ENCODE peak calls at places on chromosomes 2 and 18, in seven cellular contexts. M, Y, E, C, L, G and J are unnamed samples.

GRCh38 chr2:212423089-212423488 is 115.5 kb downstream of the ERBB4 start:
- DNase-seq in G (no peak), M (no peak), L (no peak), Y (no peak), C (no peak), E (no peak), J (no peak)

GRCh38 chr2:195560209-195560907 is 96.7 kb upstream of the SLC39A10 start:
- DNase-seq in E (no peak), C (no peak), M (no peak), G (no peak), L (no peak), Y (no peak), J (no peak)

GRCh38 chr2:106581276-106581675 is 94.1 kb downstream of the CD8B2 start:
- DNase-seq in M (no peak), C (no peak), Y (no peak), E (no peak), G (no peak), L (no peak), J (no peak)

GRCh38 chr2:150531626-150532419 is 44.4 kb upstream of the RND3 start:
- DNase-seq in E (no peak), G (no peak), C (no peak), L (no peak), M (no peak), Y (no peak), J (no peak)

GRCh38 chr2:174678395-174678794 is 80.8 kb upstream of the WIPF1 start:
- DNase-seq in M (no peak), L (no peak), C (peak), Y (no peak), G (no peak), E (no peak), J (no peak)

GRCh38 chr2:176455865-176456291 is 186.6 kb downstream of the MTX2 start:
- DNase-seq in C (peak), Y (no peak), E (no peak), L (no peak), G (no peak), M (peak), J (no peak)

GRCh38 chr2:181786371-181787228 is 104.9 kb upstream of the ITPRID2 start:
- DNase-seq in E (no peak), C (no peak), M (no peak), Y (no peak), L (no peak), G (no peak), J (no peak)

GRCh38 chr2:234496835-234497591 is at the start of gene ARL4C:
- DNase-seq in E (no peak), M (peak), G (peak), C (peak), L (peak), Y (peak), J (peak)

GRCh38 chr2:9637330-9637729 is 6.5 kb upstream of the YWHAQ start:
- DNase-seq in G (no peak), L (peak), M (no peak), Y (no peak), C (no peak), E (no peak), J (no peak)

GRCh38 chr2:72115361-72116080 is 32.1 kb downstream of the CYP26B1 start:
- DNase-seq in C (peak), Y (no peak), M (no peak), L (no peak), E (no peak), G (no peak), J (no peak)

DNA sequence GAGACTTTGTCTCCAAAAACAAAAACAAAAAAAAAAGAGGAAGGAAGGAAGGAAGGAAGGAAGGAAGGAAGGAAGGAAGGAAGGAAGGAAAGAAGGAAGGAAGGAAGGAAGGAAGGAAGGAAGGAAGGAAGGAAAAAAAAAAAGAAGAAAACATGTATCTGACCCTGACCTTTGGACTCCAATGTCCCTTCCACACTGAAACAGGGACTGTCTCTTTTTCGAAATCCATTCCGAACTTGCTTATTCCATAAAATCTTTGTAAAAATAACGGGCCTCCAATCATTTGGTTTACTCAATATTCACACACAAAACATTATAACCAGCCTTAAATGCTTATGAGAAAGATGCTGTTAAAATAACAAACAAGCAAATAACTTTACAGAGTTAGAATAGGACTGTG is 225.7 kb downstream of the TCF4 start:
- DNase-seq in Y (no peak), L (no peak), C (no peak), M (no peak), E (no peak), G (no peak), J (no peak)
- TF ChIP-seq POLR2AphosphoS5 in Y (no peak), L (no peak), C (no peak), M (no peak), E (no peak), G (no peak), J (no peak)

GRCh38 chr2:3257842-3258241 is 119.8 kb downstream of the EIPR1 start:
- DNase-seq in M (no peak), C (no peak), L (no peak), Y (no peak), E (no peak), G (no peak), J (no peak)

GRCh38 chr2:3256157-3256556 is 121.5 kb downstream of the EIPR1 start:
- DNase-seq in Y (no peak), E (no peak), G (no peak), M (no peak), C (no peak), L (no peak), J (no peak)

GRCh38 chr2:3254438-3254941 is 123.1 kb downstream of the EIPR1 start:
- DNase-seq in E (peak), G (no peak), C (no peak), M (no peak), L (no peak), Y (no peak), J (no peak)

GRCh38 chr2:3256655-3257054 is 121.0 kb downstream of the EIPR1 start:
- DNase-seq in M (no peak), E (no peak), C (no peak), L (no peak), G (no peak), Y (no peak), J (no peak)

DNA sequence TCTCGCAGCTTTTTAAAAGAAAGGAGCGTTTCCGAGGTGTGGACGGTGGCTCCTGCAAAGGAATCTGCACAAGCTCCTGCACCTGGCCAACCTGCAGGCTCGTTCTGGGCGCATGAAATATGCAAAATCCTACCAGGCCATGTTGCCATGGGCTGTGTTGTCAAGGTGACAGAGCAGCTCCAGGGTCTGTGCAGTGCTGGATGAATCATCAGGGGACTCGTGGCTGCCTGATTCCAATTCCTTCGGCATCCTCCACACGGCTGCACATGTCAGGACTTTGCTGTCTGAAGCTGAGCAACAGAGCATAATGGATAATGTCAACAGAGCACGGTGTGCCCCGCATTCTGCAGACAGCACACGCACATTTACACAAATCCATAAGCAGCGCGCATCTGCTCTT is 120.5 kb downstream of the EIPR1 start:
- DNase-seq in L (no peak), M (no peak), G (no peak), Y (no peak), C (peak), E (no peak), J (no peak)
- TF ChIP-seq TAF1 in L (no peak), M (no peak), G (no peak), Y (no peak), C (no peak), E (no peak), J (no peak)

GRCh38 chr2:162082036-162082435 is 8.0 kb upstream of the DPP4 start:
- DNase-seq in E (no peak), L (no peak), Y (no peak), C (no peak), M (no peak), G (no peak), J (no peak)

GRCh38 chr2:162086904-162087303 is 12.9 kb upstream of the DPP4 start:
- DNase-seq in L (no peak), Y (no peak), E (no peak), G (no peak), M (no peak), C (no peak), J (no peak)

GRCh38 chr2:162079514-162079913 is 5.5 kb upstream of the DPP4 start:
- DNase-seq in G (no peak), M (no peak), Y (no peak), L (no peak), C (no peak), E (no peak), J (no peak)

GRCh38 chr2:162085090-162085891 is 11.3 kb upstream of the DPP4 start:
- DNase-seq in C (no peak), Y (no peak), L (peak), G (no peak), E (no peak), M (no peak), J (no peak)

GRCh38 chr2:162084561-162084960 is 10.5 kb upstream of the DPP4 start:
- DNase-seq in M (no peak), L (no peak), G (no peak), C (no peak), E (no peak), Y (no peak), J (no peak)
- TF ChIP-seq POLR2AphosphoS5 in M (no peak), L (no peak), G (no peak), C (no peak), E (no peak), Y (no peak), J (no peak)

DNA sequence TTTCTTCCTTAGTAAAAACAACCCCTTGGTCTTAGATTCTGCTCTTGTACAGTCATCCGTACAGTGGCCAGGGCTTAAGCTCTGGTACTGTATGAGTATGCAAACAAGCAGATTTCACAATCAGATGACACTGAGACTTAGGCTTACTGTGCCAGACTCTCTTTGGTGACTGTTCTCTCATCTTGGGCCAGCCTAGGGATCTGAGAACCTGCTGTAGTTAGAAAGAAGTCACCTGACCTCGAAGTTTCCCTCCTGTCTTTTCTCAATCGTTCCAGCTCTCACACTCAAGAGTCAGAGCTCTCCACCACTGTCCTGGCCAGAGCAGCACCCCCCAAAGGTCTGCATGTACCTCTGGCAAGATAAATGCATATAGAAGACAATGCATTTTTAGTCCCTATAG is 63.2 kb downstream of the ZEB2 start:
- DNase-seq in L (no peak), E (no peak), C (no peak), Y (no peak), G (no peak), M (no peak), J (no peak)
- TF ChIP-seq TAF1 in L (no peak), E (no peak), C (no peak), Y (no peak), G (no peak), M (no peak), J (no peak)

GRCh38 chr2:125330133-125330532 is 1305.0 kb downstream of the CNTNAP5 start:
- DNase-seq in L (no peak), Y (no peak), C (no peak), E (peak), G (no peak), M (no peak), J (no peak)

GRCh38 chr2:125318740-125319139 is 1293.7 kb downstream of the CNTNAP5 start:
- DNase-seq in G (no peak), C (no peak), Y (no peak), E (no peak), M (no peak), L (no peak), J (no peak)

DNA sequence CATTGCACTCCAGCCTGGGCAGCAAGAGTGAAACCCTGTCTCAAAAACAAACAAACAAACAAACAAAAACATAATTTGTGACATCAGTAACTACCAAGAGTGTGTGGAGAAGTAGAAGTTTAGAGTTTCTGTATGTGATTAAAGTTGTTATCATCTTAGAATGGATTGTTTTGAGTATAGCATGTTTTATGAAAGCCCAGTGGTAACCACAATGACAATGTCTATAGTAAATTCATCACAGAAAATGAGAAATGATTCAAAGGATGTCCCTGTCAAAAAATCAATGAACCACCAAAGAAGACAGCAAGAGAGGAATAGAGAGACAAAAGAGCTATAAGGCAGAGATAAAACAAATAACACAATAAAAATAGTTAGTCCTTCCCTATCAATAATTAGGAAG is 1299.2 kb downstream of the CNTNAP5 start:
- DNase-seq in C (no peak), L (no peak), M (no peak), G (no peak), E (no peak), Y (no peak), J (no peak)
- TF ChIP-seq POLR2AphosphoS5 in C (no peak), L (no peak), M (no peak), G (no peak), E (no peak), Y (no peak), J (no peak)

DNA sequence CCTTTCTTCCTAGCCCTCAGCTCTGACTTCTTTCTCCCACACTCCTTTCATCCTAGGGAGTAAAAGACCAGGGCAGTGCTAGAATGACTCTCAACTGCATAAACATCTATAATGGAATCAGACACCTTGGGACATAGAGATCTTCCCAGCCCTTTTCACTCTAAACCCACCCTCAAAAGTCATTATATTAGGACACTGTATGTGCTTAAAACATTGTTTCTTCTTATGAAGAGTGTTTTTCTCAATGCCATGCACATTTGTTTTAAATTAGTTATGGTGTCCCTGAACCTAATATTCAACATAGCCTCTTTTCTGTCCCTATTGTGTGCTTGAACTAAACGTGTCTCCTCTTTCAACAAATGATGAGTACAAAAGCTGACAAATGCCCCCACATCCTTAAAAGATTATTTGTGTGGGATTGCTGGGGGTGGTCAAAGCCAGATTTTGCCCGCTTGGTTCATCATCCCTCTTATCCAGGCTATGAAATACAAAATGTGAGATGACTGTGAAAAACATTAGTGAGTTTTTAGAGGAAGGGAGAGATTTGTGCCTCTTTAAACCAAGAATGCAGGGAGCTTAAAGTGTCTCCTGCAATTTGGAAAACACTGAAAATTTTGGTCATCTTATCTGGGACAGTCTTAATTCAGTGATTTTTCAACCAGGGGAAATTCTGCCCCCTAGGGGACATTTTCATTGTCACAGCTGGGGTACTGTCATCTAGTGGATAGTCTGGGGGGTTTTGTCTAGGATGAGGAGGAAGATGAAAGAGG is 29.0 kb downstream of the SERPINB5 start:
- DNase-seq in G (peak), L (peak), C (peak), Y (no peak), M (peak), E (no peak), J (no peak)
- TF ChIP-seq TAF1 in G (no peak), L (no peak), C (no peak), Y (no peak), M (no peak), E (no peak), J (no peak)